ENCODE peak calls at places on chromosomes 16 and 17, in four cellular contexts. P, D, Z and N are unnamed samples.

GRCh38 chr17:29102046-29102445 is 59.1 kb downstream of the PIPOX start:
- DNase-seq in P (no peak), D (no peak), Z (no peak), N (no peak)

GRCh38 chr16:84548971-84549844 is 44.7 kb upstream of the MEAK7 start:
- DNase-seq in P (no peak), D (no peak), Z (no peak), N (no peak)

GRCh38 chr17:16929281-16929680 is 42.6 kb downstream of the TNFRSF13B start:
- DNase-seq in P (no peak), D (no peak), Z (no peak), N (no peak)

GRCh38 chr17:38341035-38341721 is 2.6 kb downstream of the GPR179 start:
- DNase-seq in P (peak), D (no peak), Z (peak), N (no peak)

GRCh38 chr16:29745126-29745852 is 501 bp downstream of the C16orf54 start:
- DNase-seq in P (no peak), D (no peak), Z (no peak), N (no peak)

GRCh38 chr17:45143767-45144198 is 4.5 kb upstream of the HEXIM1 start:
- DNase-seq in P (no peak), D (no peak), Z (no peak), N (no peak)

GRCh38 chr17:80826955-80827645 is 164.5 kb upstream of the CHMP6 start:
- DNase-seq in P (no peak), D (no peak), Z (no peak), N (no peak)

GRCh38 chr17:54727624-54728023 is 173.0 kb upstream of the TOM1L1 start:
- DNase-seq in P (no peak), D (no peak), Z (no peak), N (no peak)

GRCh38 chr17:78993981-78994671 is 14.4 kb upstream of the LGALS3BP start:
- DNase-seq in P (no peak), D (no peak), Z (no peak), N (no peak)

GRCh38 chr17:17132746-17133145 is 73.4 kb downstream of the PLD6 start:
- DNase-seq in P (no peak), D (no peak), Z (no peak), N (no peak)

GRCh38 chr16:22375117-22375962 is 921 bp upstream of the CDR2 start:
- DNase-seq in P (no peak), D (no peak), Z (peak), N (no peak)

GRCh38 chr17:31294839-31295488 is 2.1 kb downstream of the OMG start:
- DNase-seq in P (no peak), D (no peak), Z (no peak), N (no peak)

GRCh38 chr17:48605991-48606891 is 1.5 kb upstream of the HOXB6 start:
- DNase-seq in P (no peak), D (no peak), Z (no peak), N (no peak)

GRCh38 chr17:65268832-65269231 is 131.7 kb downstream of the RGS9 start:
- DNase-seq in P (no peak), D (no peak), Z (no peak), N (no peak)

DNA sequence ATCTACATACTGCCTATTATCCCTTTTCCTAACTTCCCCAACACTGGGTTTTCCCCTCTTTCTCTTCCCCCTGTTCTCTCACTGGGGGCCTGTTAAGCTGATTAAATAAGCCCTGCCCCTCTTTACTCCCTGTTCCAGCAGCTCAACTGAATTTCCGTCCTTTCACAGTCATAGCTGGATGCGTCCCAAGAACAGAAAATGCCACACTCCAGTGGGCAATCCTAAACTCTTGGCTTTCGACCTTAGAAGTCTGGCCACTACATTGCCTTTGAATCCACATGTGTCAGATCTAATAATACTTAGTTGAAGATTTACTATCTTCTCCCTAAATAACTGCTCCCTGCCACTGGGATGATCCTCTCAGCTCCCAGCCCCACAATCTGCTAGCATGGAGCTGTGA is 34.5 kb downstream of the KCNJ16 start:
- DNase-seq in P (no peak), D (no peak), Z (no peak), N (no peak)
- TF ChIP-seq SUZ12 in P (no peak), D (no peak), Z (no peak), N (no peak)

DNA sequence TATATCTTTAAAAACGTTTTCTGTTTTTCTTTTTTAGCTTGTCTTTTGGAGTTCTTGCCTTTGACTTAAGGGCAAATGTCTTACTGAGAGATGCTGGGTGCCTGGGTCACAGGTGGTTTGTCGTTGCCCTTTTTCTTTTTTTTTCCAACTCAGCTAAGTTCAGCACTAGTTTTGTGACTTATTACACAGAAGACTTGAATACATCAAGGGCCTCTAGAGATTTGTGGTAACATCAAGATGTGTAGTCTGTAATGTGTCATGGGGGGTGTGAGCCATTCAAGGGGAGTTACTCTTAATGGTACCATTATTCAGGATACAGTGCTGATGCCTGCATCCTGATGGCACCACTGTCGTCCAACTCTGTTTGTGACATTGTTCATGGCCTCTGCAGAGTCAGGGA is 95.1 kb downstream of the PRKCA start:
- DNase-seq in P (no peak), D (no peak), Z (no peak), N (no peak)
- TF ChIP-seq ZNF274 in P (no peak), D (no peak), Z (no peak), N (no peak)

GRCh38 chr17:40355123-40355803 is 9.3 kb downstream of the GJD3 start:
- DNase-seq in P (no peak), D (no peak), Z (peak), N (no peak)
- TF ChIP-seq YY1 in P (no peak), D (peak), Z (peak), N (no peak)

GRCh38 chr17:10171581-10171981 is 26.8 kb downstream of the GAS7 start:
- DNase-seq in P (no peak), D (no peak), Z (no peak), N (no peak)

GRCh38 chr17:10171057-10171456 is 27.3 kb downstream of the GAS7 start:
- DNase-seq in P (no peak), D (no peak), Z (no peak), N (no peak)

GRCh38 chr17:10166181-10166935 is 32.0 kb downstream of the GAS7 start:
- DNase-seq in P (no peak), D (no peak), Z (no peak), N (no peak)

GRCh38 chr17:10170233-10170632 is 28.2 kb downstream of the GAS7 start:
- DNase-seq in P (no peak), D (no peak), Z (no peak), N (no peak)

GRCh38 chr17:10169274-10169673 is 29.1 kb downstream of the GAS7 start:
- DNase-seq in P (no peak), D (no peak), Z (no peak), N (no peak)
- TF ChIP-seq SUZ12 in P (no peak), D (no peak), Z (no peak), N (no peak)